ENCODE peak calls at places on chromosome 17, in four cellular contexts. Y, Z, I and K are unnamed samples.

GRCh38 chr17:27226611-27227234 is 67.2 kb upstream of the WSB1 start:
- DNase-seq in I (no peak), Y (no peak), Z (no peak), K (no peak)

GRCh38 chr17:45940826-45941225 is 46.5 kb downstream of the MAPT start:
- DNase-seq in Y (no peak), I (no peak), Z (no peak), K (no peak)

GRCh38 chr17:31492880-31493655 is 101.6 kb downstream of the RAB11FIP4 start:
- DNase-seq in Y (peak), Z (no peak), I (peak), K (no peak)

GRCh38 chr17:7256766-7257456 is 4.9 kb downstream of the ELP5 start:
- DNase-seq in Y (no peak), Z (no peak), I (no peak), K (no peak)

GRCh38 chr17:77696720-77697460 is 261.6 kb upstream of the TNRC6C start:
- DNase-seq in I (no peak), Z (no peak), Y (no peak), K (peak)

GRCh38 chr17:44543213-44543904 is 13.9 kb upstream of the FZD2 start:
- DNase-seq in Y (no peak), Z (peak), I (no peak), K (no peak)

GRCh38 chr17:40663252-40663651 is 1.7 kb downstream of the KRT222 start:
- DNase-seq in Y (no peak), I (no peak), Z (no peak), K (no peak)

GRCh38 chr17:36481829-36482228 is 4.7 kb upstream of the ZNHIT3 start:
- DNase-seq in I (no peak), Z (no peak), Y (no peak), K (no peak)

GRCh38 chr17:81941484-81942166 is 4.5 kb upstream of the PYCR1 start:
- DNase-seq in Y (no peak), I (no peak), Z (no peak), K (no peak)

GRCh38 chr17:34133350-34133749 is 121.7 kb upstream of the CCL2 start:
- DNase-seq in Y (no peak), Z (no peak), I (no peak), K (no peak)

GRCh38 chr17:7215652-7216139 is 3.9 kb downstream of the DLG4 start:
- DNase-seq in I (no peak), Y (no peak), Z (no peak), K (peak)

GRCh38 chr17:37546242-37546641 is 56.6 kb downstream of the DUSP14 start:
- DNase-seq in Y (no peak), I (no peak), Z (no peak), K (peak)

GRCh38 chr17:33210240-33210639 is 82.9 kb downstream of the ASIC2 start:
- DNase-seq in I (no peak), Y (no peak), Z (no peak), K (peak)

GRCh38 chr17:74380086-74380958 is 13.0 kb downstream of the GPR142 start:
- DNase-seq in I (no peak), Y (no peak), Z (no peak), K (no peak)

GRCh38 chr17:28728364-28729200 is at the start of gene NEK8:
- DNase-seq in Y (peak), Z (peak), I (peak), K (peak)

GRCh38 chr17:72417627-72418026 is 296.8 kb downstream of the SOX9 start:
- DNase-seq in I (no peak), Z (no peak), Y (no peak), K (no peak)

GRCh38 chr17:72416905-72417304 is 296.1 kb downstream of the SOX9 start:
- DNase-seq in I (no peak), Y (no peak), Z (no peak), K (no peak)

GRCh38 chr17:72414032-72414396 is 293.2 kb downstream of the SOX9 start:
- DNase-seq in I (no peak), Y (no peak), Z (no peak), K (no peak)

GRCh38 chr17:72414967-72415853 is 294.4 kb downstream of the SOX9 start:
- DNase-seq in I (no peak), Z (no peak), Y (no peak), K (no peak)

GRCh38 chr17:72416054-72416691 is 295.4 kb downstream of the SOX9 start:
- DNase-seq in Z (no peak), Y (peak), I (no peak), K (peak)
- TF ChIP-seq NFIC in Z (no peak), Y (no peak), I (no peak), K (peak)

GRCh38 chr17:62625870-62626200 is 1.6 kb upstream of the MRC2 start:
- DNase-seq in Z (no peak), Y (no peak), I (no peak), K (peak)
- TF ChIP-seq NFIC in Z (no peak), Y (no peak), I (no peak), K (no peak)

DNA sequence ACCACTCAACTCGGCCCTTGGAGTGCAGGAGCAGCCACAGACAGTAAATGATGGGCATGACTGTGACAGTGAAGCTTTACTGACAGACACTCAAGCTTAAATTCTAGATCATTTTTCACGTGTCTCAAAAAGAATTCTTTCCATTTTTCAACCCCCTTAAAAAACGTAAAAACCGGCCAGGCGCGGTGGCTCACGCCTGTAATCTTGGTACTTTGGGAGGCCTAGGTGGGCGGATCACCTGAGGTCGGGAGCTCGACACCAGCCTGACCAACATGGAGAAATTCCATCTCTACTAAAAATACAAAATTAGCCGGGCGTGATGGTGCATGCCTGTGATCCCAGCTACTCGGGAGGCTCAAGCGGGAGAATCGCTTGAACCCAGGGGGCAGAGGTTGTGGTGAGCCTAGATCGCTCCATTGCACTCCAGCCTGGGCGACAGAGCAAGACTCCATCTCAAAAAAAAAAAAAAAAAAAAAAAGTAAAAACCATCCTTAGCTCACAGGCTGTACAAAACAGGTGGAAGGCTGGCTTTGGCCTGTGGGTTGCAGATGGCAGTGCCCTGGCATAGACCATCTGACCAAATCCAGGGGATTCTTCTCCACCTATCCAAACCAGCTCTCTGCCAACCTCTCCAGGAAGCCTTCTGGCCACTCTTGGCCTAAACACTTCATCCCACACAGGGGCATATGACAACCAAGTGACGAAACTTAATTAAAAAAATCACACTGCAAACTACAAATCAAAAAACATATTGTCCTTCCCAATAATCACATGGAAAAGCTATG is 18.3 kb downstream of the TBC1D16 start:
- DNase-seq in Z (no peak), Y (no peak), I (no peak), K (peak)
- TF ChIP-seq NFIC in Z (no peak), Y (no peak), I (no peak), K (no peak)

DNA sequence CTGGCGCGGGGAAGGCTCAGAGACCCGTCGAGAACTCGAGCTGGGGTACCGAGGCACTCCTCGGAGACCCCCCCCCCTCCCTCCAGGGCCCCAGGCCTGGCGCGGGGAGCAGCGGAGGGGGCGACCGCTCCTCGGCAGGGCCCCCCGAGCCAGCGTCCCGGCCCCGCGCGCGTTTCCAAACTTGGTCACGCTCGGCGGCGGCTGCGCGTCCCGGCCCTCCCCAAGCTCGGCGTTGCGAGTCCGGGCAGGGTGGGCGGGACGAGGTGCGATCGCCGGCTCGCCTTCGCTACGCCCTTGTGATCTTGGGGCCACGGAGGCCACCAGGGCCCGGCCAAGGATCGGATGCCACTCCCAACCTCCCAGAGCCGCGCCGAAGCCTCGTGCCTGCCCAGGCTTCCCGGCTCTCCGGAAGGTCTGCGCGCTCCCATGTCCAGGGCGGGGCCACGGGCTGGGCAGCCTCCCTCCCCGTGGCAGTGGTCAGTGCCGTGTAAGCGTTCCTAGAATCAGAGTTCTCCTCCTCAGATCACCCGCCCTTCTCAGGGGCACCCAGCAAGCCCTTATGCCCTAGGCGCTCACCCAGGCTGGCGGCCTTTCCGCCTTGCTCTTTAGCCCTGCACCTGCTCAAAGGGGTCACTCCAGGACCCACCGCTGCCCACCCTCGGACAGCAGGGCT is 12.0 kb upstream of the MRPS23 start:
- DNase-seq in I (no peak), Y (no peak), Z (peak), K (peak)
- TF ChIP-seq NFIC in I (no peak), Y (no peak), Z (no peak), K (no peak)

DNA sequence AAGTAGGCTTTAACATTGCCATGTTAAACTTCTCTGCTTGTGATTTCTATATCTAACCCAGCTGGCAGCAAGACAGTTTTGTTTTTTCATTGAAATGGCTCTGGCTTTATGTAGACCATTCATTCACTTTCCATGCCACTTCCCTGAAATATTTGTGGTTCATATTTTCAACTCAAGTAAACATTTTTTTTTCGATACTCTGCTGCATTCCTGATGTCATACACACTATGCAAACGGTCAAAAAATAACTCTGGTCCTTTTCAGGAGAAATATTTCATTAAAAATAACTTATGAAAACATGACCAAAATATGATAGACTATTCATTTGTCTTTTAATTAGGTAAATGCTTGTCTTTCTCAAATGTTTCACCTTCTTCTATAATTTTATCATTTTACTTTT is 116.3 kb downstream of the USP22 start:
- DNase-seq in Z (no peak), I (no peak), Y (no peak), K (no peak)
- TF ChIP-seq NFIC in Z (no peak), I (no peak), Y (no peak), K (peak)

GRCh38 chr17:68195667-68196393 is 52.0 kb upstream of the AMZ2 start:
- DNase-seq in I (no peak), Z (no peak), Y (no peak), K (peak)
- TF ChIP-seq NFIC in I (peak), Z (no peak), Y (no peak), K (peak)

GRCh38 chr17:56570199-56570598 is 23.3 kb upstream of the NOG start:
- DNase-seq in I (no peak), Y (no peak), Z (no peak), K (no peak)
- TF ChIP-seq NFIC in I (no peak), Y (no peak), Z (no peak), K (no peak)

GRCh38 chr17:49496866-49497146 is 1.7 kb downstream of the NGFR start:
- DNase-seq in I (no peak), Y (no peak), Z (no peak), K (no peak)
- TF ChIP-seq NFIC in I (no peak), Y (no peak), Z (no peak), K (no peak)